ENCODE peak calls at places on chromosomes 12 and 14, in nine cellular contexts. V, X, T, Y, R, M, K, E and U are unnamed samples.

GRCh38 chr12:11879306-11879705 is 191.4 kb upstream of the BCL2L14 start:
- DNase-seq in R (no peak), E (no peak), V (peak), Y (no peak), T (no peak), K (no peak), M (no peak), X (no peak), U (no peak)

GRCh38 chr12:11834104-11834812 is 184.8 kb downstream of the ETV6 start:
- DNase-seq in E (no peak), X (no peak), R (no peak), Y (no peak), T (no peak), K (no peak), M (no peak), V (peak), U (no peak)

GRCh38 chr12:29844667-29845066 is 60.9 kb upstream of the TMTC1 start:
- DNase-seq in T (no peak), M (no peak), K (no peak), X (no peak), Y (no peak), V (peak), E (no peak), R (no peak), U (no peak)

GRCh38 chr12:88998421-88998820 is 353.9 kb downstream of the DUSP6 start:
- DNase-seq in R (no peak), Y (no peak), V (peak), T (no peak), K (no peak), M (no peak), E (no peak), X (no peak), U (no peak)

GRCh38 chr14:72699852-72700257 is 194.0 kb downstream of the DPF3 start:
- DNase-seq in R (no peak), X (no peak), M (no peak), K (peak), Y (no peak), T (no peak), E (no peak), V (peak), U (no peak)

GRCh38 chr14:65910108-65910507 is 497.6 kb downstream of the FUT8 start:
- DNase-seq in R (no peak), V (peak), E (peak), T (no peak), Y (no peak), K (no peak), M (no peak), X (no peak), U (no peak)

GRCh38 chr12:5479761-5480160 is 47.9 kb downstream of the NTF3 start:
- DNase-seq in V (no peak), K (no peak), R (no peak), M (no peak), T (no peak), X (no peak), Y (no peak), E (no peak), U (no peak)

GRCh38 chr12:70393787-70394519 is 27.9 kb downstream of the KCNMB4 start:
- DNase-seq in X (no peak), V (peak), Y (no peak), K (no peak), E (no peak), M (no peak), T (no peak), R (no peak), U (no peak)

GRCh38 chr12:7512528-7512927 is 9.0 kb upstream of the CD163 start:
- DNase-seq in T (no peak), K (no peak), Y (no peak), M (no peak), R (peak), V (peak), X (no peak), E (no peak), U (no peak)

GRCh38 chr12:402127-402456 is 648 bp downstream of the CCDC77 start:
- DNase-seq in X (no peak), T (no peak), R (peak), Y (no peak), V (peak), M (peak), K (no peak), E (no peak), U (no peak)

GRCh38 chr12:77401062-77401461 is 335.7 kb upstream of the E2F7 start:
- DNase-seq in E (no peak), M (no peak), K (no peak), V (no peak), T (no peak), Y (no peak), X (no peak), R (no peak), U (no peak)

GRCh38 chr12:94149781-94150482 is 1.6 kb downstream of the PLXNC1 start:
- DNase-seq in V (no peak), T (no peak), M (peak), K (peak), E (no peak), X (peak), Y (peak), R (peak), U (peak)

GRCh38 chr14:61443481-61443880 is 122.1 kb downstream of the PRKCH start:
- DNase-seq in E (no peak), V (no peak), M (no peak), X (no peak), K (no peak), T (no peak), R (no peak), Y (no peak), U (no peak)

GRCh38 chr12:46177842-46178608 is 90.8 kb downstream of the SLC38A1 start:
- DNase-seq in E (no peak), K (no peak), X (no peak), V (no peak), T (no peak), Y (peak), M (no peak), R (no peak), U (no peak)

GRCh38 chr12:116037941-116038837 is 239.3 kb downstream of the MED13L start:
- DNase-seq in X (no peak), R (no peak), E (no peak), T (no peak), Y (no peak), K (no peak), M (no peak), V (peak), U (no peak)

GRCh38 chr12:132711169-132711843 is 664 bp downstream of the PGAM5 start:
- DNase-seq in V (peak), E (no peak), Y (no peak), X (no peak), K (no peak), T (no peak), R (peak), M (no peak), U (no peak)

GRCh38 chr14:65279510-65279909 is 133.0 kb upstream of the FUT8 start:
- DNase-seq in M (no peak), V (no peak), X (no peak), T (no peak), Y (no peak), R (no peak), K (no peak), E (no peak), U (no peak)

GRCh38 chr12:40992674-40993073 is 195.4 kb upstream of the PDZRN4 start:
- DNase-seq in X (no peak), M (no peak), T (no peak), Y (no peak), E (no peak), K (no peak), R (no peak), V (no peak), U (no peak)

GRCh38 chr12:120262852-120263724 is 2.4 kb downstream of the PXN start:
- DNase-seq in Y (no peak), T (no peak), X (no peak), K (peak), R (no peak), M (no peak), E (no peak), V (no peak), U (no peak)

GRCh38 chr12:121602766-121603165 is 21.9 kb upstream of the KDM2B start:
- DNase-seq in V (no peak), K (no peak), E (no peak), X (no peak), Y (no peak), T (no peak), M (no peak), R (no peak), U (no peak)
- H3K27ac ChIP-seq in V (no peak), K (no peak), E (no peak), X (no peak), Y (no peak), T (no peak), M (no peak), R (no peak), U (no peak)

GRCh38 chr14:91113829-91114078 is at the start of gene DGLUCY:
- DNase-seq in X (peak), Y (no peak), M (no peak), V (peak), K (peak), E (no peak), T (no peak), R (peak), U (peak)
- H3K27ac ChIP-seq in X (peak), Y (peak), M (peak), V (peak), K (peak), E (peak), T (peak), R (peak), U (peak)

GRCh38 chr12:114656906-114657596 is 26.9 kb downstream of the TBX3 start:
- DNase-seq in X (no peak), M (no peak), E (no peak), V (no peak), K (no peak), Y (no peak), T (no peak), R (no peak), U (no peak)
- H3K27ac ChIP-seq in X (peak), M (no peak), E (no peak), V (no peak), K (no peak), Y (no peak), T (no peak), R (no peak), U (no peak)

GRCh38 chr12:48783432-48783831 is 5.5 kb downstream of the ADCY6 start:
- DNase-seq in E (no peak), Y (no peak), M (no peak), V (no peak), R (no peak), T (no peak), X (no peak), K (no peak), U (no peak)

GRCh38 chr12:48780381-48781025 is 8.4 kb downstream of the ADCY6 start:
- DNase-seq in X (no peak), E (no peak), T (no peak), M (no peak), R (no peak), Y (no peak), V (no peak), K (no peak), U (no peak)

GRCh38 chr12:48779869-48780268 is 9.0 kb downstream of the ADCY6 start:
- DNase-seq in M (no peak), R (peak), Y (no peak), X (peak), T (peak), K (peak), E (no peak), V (peak), U (no peak)

GRCh38 chr12:48782457-48783395 is 6.2 kb downstream of the ADCY6 start:
- DNase-seq in Y (no peak), E (no peak), T (no peak), X (no peak), V (no peak), M (no peak), R (no peak), K (no peak), U (no peak)

GRCh38 chr12:48781750-48782456 is 7.0 kb downstream of the ADCY6 start:
- DNase-seq in E (no peak), X (no peak), M (no peak), K (no peak), R (no peak), T (no peak), Y (no peak), V (no peak), U (no peak)
- H3K27ac ChIP-seq in E (peak), X (no peak), M (no peak), K (peak), R (peak), T (peak), Y (no peak), V (no peak), U (no peak)